ENCODE peak calls at places on chromosomes 1 and 21, in eight cellular contexts. Z is retinal pigment epithelial cell, Q is breast epithelium, U is Panc1, B is GM13977, O is heart left ventricle, Y is ovary, V is AG09319. L is an unnamed sample.

GRCh38 chr1:36585760-36586072 is 103.0 kb upstream of the CSF3R start:
- DNase-seq in Z (no peak), Q (no peak), U (no peak), B (no peak), O (no peak), Y (no peak), V (no peak), L (no peak)

GRCh38 chr1:67923074-67923473 is 89.8 kb upstream of the GNG12 start:
- DNase-seq in Z (no peak), Q (no peak), U (no peak), B (no peak), O (no peak), Y (no peak), V (no peak), L (no peak)

GRCh38 chr1:86069757-86070145 is 86.8 kb downstream of the COL24A1 start:
- DNase-seq in Z (no peak), Q (no peak), U (no peak), B (no peak), O (no peak), Y (no peak), V (no peak), L (no peak)

GRCh38 chr1:223339861-223340260 is 24.1 kb downstream of the SUSD4 start:
- DNase-seq in Z (no peak), Q (no peak), U (no peak), B (no peak), O (no peak), Y (no peak), V (no peak), L (no peak)

GRCh38 chr21:26194811-26195251 is 24.3 kb upstream of the APP start:
- DNase-seq in Z (no peak), Q (no peak), U (no peak), B (no peak), O (no peak), Y (no peak), V (peak), L (no peak)

GRCh38 chr1:19074902-19075721 is 118.6 kb upstream of the IFFO2 start:
- DNase-seq in Z (no peak), Q (peak), U (no peak), B (no peak), O (no peak), Y (no peak), V (no peak), L (no peak)

GRCh38 chr21:45709127-45709526 is 65.6 kb downstream of the PCBP3 start:
- DNase-seq in Z (no peak), Q (no peak), U (no peak), B (no peak), O (no peak), Y (no peak), V (no peak), L (no peak)

GRCh38 chr1:2463396-2463795 is 12.7 kb upstream of the PLCH2 start:
- DNase-seq in Z (no peak), Q (no peak), U (no peak), B (no peak), O (no peak), Y (no peak), V (no peak), L (no peak)

GRCh38 chr1:231241751-231242150 is 739 bp downstream of the GNPAT start:
- DNase-seq in Z (no peak), Q (no peak), U (no peak), B (peak), O (no peak), Y (peak), V (no peak), L (peak)

GRCh38 chr1:115924730-115925129 is 51.6 kb upstream of the SLC22A15 start:
- DNase-seq in Z (no peak), Q (no peak), U (no peak), B (no peak), O (no peak), Y (no peak), V (no peak), L (no peak)

GRCh38 chr1:3530086-3530930 is 75.8 kb downstream of the ARHGEF16 start:
- DNase-seq in Z (no peak), Q (no peak), U (no peak), B (no peak), O (no peak), Y (no peak), V (no peak), L (peak)

GRCh38 chr1:17438977-17439249 is 564 bp downstream of the RCC2 start:
- DNase-seq in Z (no peak), Q (no peak), U (no peak), B (peak), O (no peak), Y (peak), V (no peak), L (peak)

GRCh38 chr21:15679630-15680029 is 50.2 kb upstream of the USP25 start:
- DNase-seq in Z (no peak), Q (no peak), U (no peak), B (no peak), O (no peak), Y (no peak), V (no peak), L (no peak)

GRCh38 chr21:15687208-15687607 is 42.6 kb upstream of the USP25 start:
- DNase-seq in Z (no peak), Q (no peak), U (no peak), B (no peak), O (no peak), Y (no peak), V (no peak), L (no peak)

GRCh38 chr21:15682977-15683376 is 46.8 kb upstream of the USP25 start:
- DNase-seq in Z (no peak), Q (no peak), U (no peak), B (no peak), O (no peak), Y (no peak), V (no peak), L (no peak)

GRCh38 chr21:15686506-15686905 is 43.3 kb upstream of the USP25 start:
- DNase-seq in Z (no peak), Q (no peak), U (no peak), B (no peak), O (no peak), Y (no peak), V (no peak), L (no peak)

DNA sequence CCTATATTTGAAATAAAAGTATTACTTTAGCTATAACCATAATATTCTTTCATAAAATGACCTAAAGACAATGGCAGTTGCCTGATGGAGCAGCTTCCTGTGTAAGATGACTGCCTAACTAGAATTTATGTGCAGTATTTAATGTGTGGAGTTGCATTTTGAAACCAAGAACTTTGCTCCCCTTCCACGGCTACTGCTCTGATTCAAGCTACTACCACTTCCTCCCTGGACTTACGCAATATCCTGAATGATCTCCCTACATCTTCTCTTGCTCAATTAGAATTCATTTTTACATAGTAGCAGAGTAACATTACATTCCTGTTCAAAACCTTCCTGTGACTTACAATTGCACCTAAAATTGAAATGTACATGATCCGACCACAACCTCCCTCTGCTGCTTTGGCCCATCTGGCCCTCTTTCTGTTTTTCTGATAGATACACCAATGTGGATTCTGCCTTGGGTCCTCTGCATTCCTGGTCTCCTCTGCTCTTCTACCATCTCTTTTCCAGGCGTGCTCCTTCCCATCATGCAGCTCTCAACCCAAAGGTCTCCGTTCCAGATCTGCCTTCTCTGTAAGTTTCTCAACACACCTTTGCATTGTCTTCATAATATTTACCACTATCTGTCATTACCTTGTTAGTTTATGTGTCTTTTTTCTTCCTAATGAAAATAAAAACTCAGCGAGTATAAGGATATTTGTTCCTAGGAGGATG is 47.4 kb upstream of the USP25 start:
- DNase-seq in Z (no peak), Q (no peak), U (no peak), B (no peak), O (no peak), Y (no peak), V (no peak), L (no peak)
- TF ChIP-seq CTCF in Z (no peak), Q (no peak), U (no peak), B (no peak), O (no peak), Y (no peak), V (no peak), L (no peak)

GRCh38 chr1:106798991-106799390 is 257.5 kb upstream of the PRMT6 start:
- DNase-seq in Z (peak), Q (no peak), U (no peak), B (no peak), O (no peak), Y (no peak), V (no peak), L (no peak)
- TF ChIP-seq CTCF in Z (peak), Q (no peak), U (no peak), B (no peak), O (no peak), Y (no peak), V (no peak), L (no peak)

GRCh38 chr1:46302091-46303037 is 1.1 kb downstream of the LRRC41 start:
- DNase-seq in Z (no peak), Q (peak), U (no peak), B (peak), O (peak), Y (peak), V (no peak), L (peak)
- TF ChIP-seq CTCF in Z (peak), Q (no peak), U (peak), B (peak), O (peak), Y (no peak), V (no peak), L (peak)

GRCh38 chr1:198829948-198830347 is 191.1 kb downstream of the PTPRC start:
- DNase-seq in Z (no peak), Q (no peak), U (no peak), B (no peak), O (no peak), Y (no peak), V (no peak), L (no peak)
- TF ChIP-seq CTCF in Z (peak), Q (no peak), U (no peak), B (peak), O (no peak), Y (no peak), V (peak), L (no peak)